ENCODE peak calls at places on chromosomes 1 and 21, in nine cellular contexts. I is testis, K is RWPE1, Z is ovary, P is brain microvascular endothelial cell, E is K562, S is heart left ventricle, O is stomach, C is endodermal cell. V is an unnamed sample.

GRCh38 chr1:55472784-55473183 is 257.6 kb upstream of the USP24 start:
- DNase-seq in E (peak), S (no peak), Z (no peak), I (no peak), C (peak), O (no peak), K (peak), P (no peak), V (no peak)

GRCh38 chr1:116579253-116579875 is 8.5 kb upstream of the CD58 start:
- DNase-seq in C (no peak), S (no peak), K (no peak), O (no peak), I (no peak), P (no peak), Z (no peak), E (no peak), V (no peak)

GRCh38 chr1:94864821-94865220 is 44.7 kb downstream of the SLC44A3 start:
- DNase-seq in E (no peak), C (no peak), S (no peak), I (peak), K (no peak), O (no peak), Z (peak), P (no peak), V (no peak)

GRCh38 chr1:12146343-12147112 is 20.3 kb upstream of the TNFRSF1B start:
- DNase-seq in C (no peak), S (no peak), O (no peak), Z (no peak), I (no peak), K (no peak), E (no peak), P (no peak), V (no peak)

GRCh38 chr1:160862151-160863061 is at the start of gene CD244:
- DNase-seq in E (no peak), S (peak), I (no peak), C (peak), K (no peak), Z (peak), O (peak), P (no peak), V (no peak)

GRCh38 chr1:67536957-67537646 is 106.9 kb upstream of the SERBP1 start:
- DNase-seq in I (no peak), C (no peak), P (no peak), O (no peak), E (no peak), K (no peak), S (no peak), Z (no peak), V (no peak)

GRCh38 chr1:20167126-20167525 is 18.8 kb upstream of the UBXN10 start:
- DNase-seq in K (peak), Z (no peak), O (no peak), I (no peak), S (no peak), C (no peak), E (no peak), P (no peak), V (no peak)

GRCh38 chr1:87642581-87643129 is 314.0 kb downstream of the LMO4 start:
- DNase-seq in S (no peak), P (no peak), E (peak), Z (no peak), I (no peak), O (no peak), C (peak), K (no peak), V (no peak)

GRCh38 chr1:26690576-26691031 is 5.2 kb upstream of the ARID1A start:
- DNase-seq in Z (no peak), O (no peak), E (peak), C (no peak), I (no peak), S (no peak), P (no peak), K (no peak), V (no peak)

GRCh38 chr1:161185732-161186311 is 8.5 kb upstream of the B4GALT3 start:
- DNase-seq in K (no peak), C (no peak), S (peak), Z (no peak), E (no peak), O (no peak), P (no peak), I (no peak), V (no peak)

GRCh38 chr1:236394905-236395779 is 1.1 kb downstream of the EDARADD start:
- DNase-seq in Z (no peak), P (no peak), E (peak), S (peak), O (peak), C (peak), I (peak), K (peak), V (no peak)

GRCh38 chr1:200558866-200559459 is 61.6 kb downstream of the KIF14 start:
- DNase-seq in P (peak), O (no peak), S (no peak), K (peak), I (peak), C (no peak), E (peak), Z (no peak), V (no peak)

GRCh38 chr1:54800899-54801759 is at the start of gene TTC22:
- DNase-seq in C (peak), O (peak), P (no peak), I (no peak), E (peak), S (no peak), K (peak), Z (no peak), V (no peak)

GRCh38 chr1:179184403-179184802 is 45.1 kb downstream of the ABL2 start:
- DNase-seq in S (no peak), Z (no peak), C (no peak), P (no peak), E (no peak), O (no peak), K (no peak), I (no peak), V (no peak)

GRCh38 chr1:17209446-17209845 is 4.5 kb downstream of the PADI1 start:
- DNase-seq in P (no peak), E (no peak), Z (no peak), O (no peak), C (no peak), I (no peak), K (no peak), S (no peak), V (no peak)

DNA sequence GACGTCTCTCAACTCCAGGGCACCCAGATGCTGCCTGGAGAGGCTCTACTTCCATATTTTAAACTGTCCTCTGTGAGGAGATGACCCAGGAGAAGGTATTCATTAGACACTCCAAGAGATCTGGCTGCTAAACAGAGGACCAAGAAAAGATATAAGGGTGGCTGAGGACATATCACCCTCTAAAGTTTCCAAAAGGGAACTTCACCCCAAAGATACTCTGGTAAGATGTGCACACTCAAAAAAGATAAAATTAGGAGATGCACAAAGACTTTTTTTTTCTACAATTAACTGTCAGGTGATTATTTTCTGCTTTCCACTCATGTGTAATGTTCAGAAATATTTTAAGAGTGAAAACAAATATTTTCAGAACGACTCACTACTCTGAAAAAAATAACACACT is 1.4 kb downstream of the ZNF670 start:
- DNase-seq in S (no peak), Z (no peak), I (no peak), C (no peak), P (no peak), O (no peak), K (peak), E (peak), V (no peak)
- TF ChIP-seq CTCF in S (no peak), Z (no peak), I (no peak), C (no peak), P (no peak), O (no peak), K (no peak), E (peak), V (no peak)

DNA sequence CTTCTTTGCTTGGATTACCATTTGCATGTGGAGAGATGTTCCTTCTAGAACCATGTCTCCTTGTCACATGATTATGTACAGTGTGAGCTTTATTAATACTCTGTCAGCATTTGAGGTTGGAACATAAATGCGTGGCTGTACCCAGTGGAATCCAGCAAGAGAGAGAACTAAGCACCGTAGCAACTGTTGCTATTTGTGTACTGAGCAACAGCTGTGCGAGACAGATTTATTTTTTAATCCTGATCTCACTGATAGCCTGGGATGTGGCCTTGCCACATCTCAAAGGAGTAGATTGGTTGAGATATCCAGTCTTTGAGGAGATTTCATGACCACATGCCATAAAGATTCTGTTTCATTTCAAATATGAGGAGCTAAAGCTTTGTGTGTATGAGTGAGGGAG is 43.4 kb downstream of the KIF1B start:
- DNase-seq in S (no peak), E (no peak), Z (no peak), K (peak), O (no peak), P (peak), C (no peak), I (no peak), V (no peak)
- H3K27ac ChIP-seq in S (peak), E (no peak), Z (no peak), K (no peak), O (peak), P (peak), C (no peak), I (no peak), V (peak)

GRCh38 chr1:151715726-151716404 is 738 bp downstream of the CELF3 start:
- DNase-seq in O (no peak), E (peak), C (peak), P (no peak), I (no peak), Z (no peak), K (no peak), S (no peak), V (no peak)
- TF ChIP-seq CTCF in O (no peak), E (peak), C (peak), P (peak), I (no peak), Z (no peak), K (no peak), S (no peak), V (no peak)

GRCh38 chr1:32797456-32797855 is 19.7 kb downstream of the YARS1 start:
- DNase-seq in P (no peak), S (no peak), E (no peak), I (no peak), Z (no peak), K (no peak), O (no peak), C (no peak), V (no peak)
- H3K27ac ChIP-seq in P (peak), S (no peak), E (no peak), I (no peak), Z (no peak), K (peak), O (no peak), C (no peak), V (no peak)

DNA sequence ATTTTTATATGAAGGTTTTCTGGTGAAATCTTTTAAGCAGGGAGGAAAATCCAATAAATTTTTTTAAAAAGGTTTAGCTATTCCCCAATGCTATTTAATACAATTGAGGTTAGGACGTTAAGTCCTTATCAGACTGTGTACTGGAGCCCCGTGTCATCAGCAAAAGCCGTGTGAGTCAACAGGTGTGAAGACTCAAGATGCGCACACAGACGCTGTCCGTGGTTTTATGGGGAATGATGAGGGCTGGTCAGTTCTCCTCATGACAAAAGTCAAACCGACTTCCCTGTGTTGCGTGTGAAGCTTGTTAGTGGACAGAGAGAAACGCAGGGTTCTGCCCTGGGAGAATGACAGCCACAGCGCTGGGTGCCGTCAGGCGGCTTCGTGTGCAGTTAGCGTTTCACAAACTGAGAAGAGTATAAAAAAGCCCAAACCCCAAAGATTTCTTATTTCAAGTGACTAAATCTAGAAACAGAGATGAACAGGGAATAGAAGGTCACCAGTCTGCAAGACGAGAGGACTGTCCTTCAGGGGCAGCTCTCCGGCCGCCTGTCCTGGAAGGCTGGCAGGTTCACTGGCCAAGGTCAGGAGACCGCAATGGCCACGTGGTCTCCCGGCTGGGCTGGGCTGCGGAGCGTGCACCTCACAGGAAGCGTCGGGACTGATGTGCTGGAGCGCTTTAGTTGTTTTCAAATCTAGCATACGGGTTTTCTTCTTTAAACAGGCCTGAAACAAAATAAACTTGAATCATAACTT is 22.4 kb downstream of the PTTG1IP start:
- DNase-seq in P (no peak), I (peak), C (no peak), Z (no peak), S (no peak), K (no peak), O (no peak), E (no peak), V (no peak)
- TF ChIP-seq CTCF in P (no peak), I (no peak), C (no peak), Z (no peak), S (no peak), K (no peak), O (no peak), E (no peak), V (no peak)